ENCODE peak calls at places on chromosomes 1 and 21, in five cellular contexts. One of them, this sample, is unnamed.

GRCh38 chr21:21200939-21201610 is 202.9 kb downstream of the NCAM2 start:
- DNase-seq in ovary: no peak
- DNase-seq in mesenchymal stem cell: peak
- DNase-seq in SW 1271: no peak
- DNase-seq in head of caudate nucleus: no peak
- DNase-seq in this sample: no peak

GRCh38 chr1:205600085-205600484 is 31.7 kb downstream of the ELK4 start:
- DNase-seq in ovary: no peak
- DNase-seq in mesenchymal stem cell: peak
- DNase-seq in SW 1271: no peak
- DNase-seq in head of caudate nucleus: no peak
- DNase-seq in this sample: no peak

GRCh38 chr21:16587141-16587570 is 857.4 kb downstream of the USP25 start:
- DNase-seq in ovary: peak
- DNase-seq in mesenchymal stem cell: no peak
- DNase-seq in SW 1271: no peak
- DNase-seq in head of caudate nucleus: peak
- DNase-seq in this sample: no peak

GRCh38 chr1:10834770-10835412 is 38.4 kb upstream of the CASZ1 start:
- DNase-seq in ovary: no peak
- DNase-seq in mesenchymal stem cell: no peak
- DNase-seq in SW 1271: no peak
- DNase-seq in head of caudate nucleus: no peak
- DNase-seq in this sample: no peak

GRCh38 chr1:4655674-4656532 is 1.5 kb downstream of the AJAP1 start:
- DNase-seq in ovary: peak
- DNase-seq in mesenchymal stem cell: no peak
- DNase-seq in SW 1271: peak
- DNase-seq in head of caudate nucleus: peak
- DNase-seq in this sample: peak

GRCh38 chr1:167249702-167250101 is 29.0 kb downstream of the POU2F1 start:
- DNase-seq in ovary: no peak
- DNase-seq in mesenchymal stem cell: no peak
- DNase-seq in SW 1271: no peak
- DNase-seq in head of caudate nucleus: no peak
- DNase-seq in this sample: no peak

GRCh38 chr1:150931773-150932172 is 5.6 kb downstream of the SETDB1 start:
- DNase-seq in ovary: no peak
- DNase-seq in mesenchymal stem cell: peak
- DNase-seq in SW 1271: no peak
- DNase-seq in head of caudate nucleus: no peak
- DNase-seq in this sample: no peak

GRCh38 chr21:25901580-25901979 is 166.8 kb downstream of the GABPA start:
- DNase-seq in ovary: no peak
- DNase-seq in mesenchymal stem cell: no peak
- DNase-seq in SW 1271: no peak
- DNase-seq in head of caudate nucleus: no peak
- DNase-seq in this sample: no peak

GRCh38 chr1:30807318-30808066 is 49.9 kb upstream of the LAPTM5 start:
- DNase-seq in ovary: peak
- DNase-seq in mesenchymal stem cell: no peak
- DNase-seq in SW 1271: no peak
- DNase-seq in head of caudate nucleus: no peak
- DNase-seq in this sample: no peak

GRCh38 chr1:160114085-160114484 is 1.5 kb upstream of the ATP1A2 start:
- DNase-seq in ovary: no peak
- DNase-seq in mesenchymal stem cell: no peak
- DNase-seq in SW 1271: no peak
- DNase-seq in head of caudate nucleus: no peak
- DNase-seq in this sample: no peak

GRCh38 chr1:18641005-18641941 is 10.6 kb downstream of the PAX7 start:
- DNase-seq in ovary: no peak
- DNase-seq in mesenchymal stem cell: no peak
- DNase-seq in SW 1271: no peak
- DNase-seq in head of caudate nucleus: no peak
- DNase-seq in this sample: no peak

GRCh38 chr1:115790846-115791245 is 22.3 kb upstream of the CASQ2 start:
- DNase-seq in ovary: no peak
- DNase-seq in mesenchymal stem cell: no peak
- DNase-seq in SW 1271: no peak
- DNase-seq in head of caudate nucleus: no peak
- DNase-seq in this sample: no peak

GRCh38 chr1:210257698-210258395 is 25.3 kb downstream of the SERTAD4 start:
- DNase-seq in ovary: no peak
- DNase-seq in mesenchymal stem cell: no peak
- DNase-seq in SW 1271: no peak
- DNase-seq in head of caudate nucleus: no peak
- DNase-seq in this sample: no peak

GRCh38 chr1:144101397-144102050 is 129.7 kb upstream of the FAM72C start:
- DNase-seq in ovary: peak
- DNase-seq in mesenchymal stem cell: no peak
- DNase-seq in SW 1271: no peak
- DNase-seq in head of caudate nucleus: peak
- DNase-seq in this sample: no peak

GRCh38 chr1:65108025-65108692 is 39.8 kb upstream of the AK4 start:
- DNase-seq in ovary: no peak
- DNase-seq in mesenchymal stem cell: no peak
- DNase-seq in SW 1271: no peak
- DNase-seq in head of caudate nucleus: no peak
- DNase-seq in this sample: no peak

GRCh38 chr1:205576805-205577761 is 54.7 kb downstream of the ELK4 start:
- DNase-seq in ovary: no peak
- DNase-seq in mesenchymal stem cell: no peak
- DNase-seq in SW 1271: no peak
- DNase-seq in head of caudate nucleus: no peak
- DNase-seq in this sample: no peak

GRCh38 chr1:32761253-32761877 is 55.8 kb downstream of the YARS1 start:
- DNase-seq in ovary: peak
- DNase-seq in mesenchymal stem cell: peak
- DNase-seq in SW 1271: peak
- DNase-seq in head of caudate nucleus: no peak
- DNase-seq in this sample: peak

GRCh38 chr1:167412072-167412471 is 106.3 kb downstream of the CD247 start:
- DNase-seq in ovary: no peak
- DNase-seq in mesenchymal stem cell: no peak
- DNase-seq in SW 1271: no peak
- DNase-seq in head of caudate nucleus: no peak
- DNase-seq in this sample: no peak

GRCh38 chr21:26795866-26796329 is 49.3 kb downstream of the ADAMTS1 start:
- DNase-seq in ovary: peak
- DNase-seq in mesenchymal stem cell: peak
- DNase-seq in SW 1271: no peak
- DNase-seq in head of caudate nucleus: peak
- DNase-seq in this sample: no peak

GRCh38 chr1:187877220-187877619 is 1048.5 kb downstream of the PLA2G4A start:
- DNase-seq in ovary: no peak
- DNase-seq in mesenchymal stem cell: no peak
- DNase-seq in SW 1271: no peak
- DNase-seq in head of caudate nucleus: no peak
- DNase-seq in this sample: no peak

GRCh38 chr21:16768096-16768495 is 744.7 kb upstream of the CXADR start:
- DNase-seq in ovary: no peak
- DNase-seq in mesenchymal stem cell: no peak
- DNase-seq in SW 1271: no peak
- DNase-seq in head of caudate nucleus: no peak
- DNase-seq in this sample: no peak

GRCh38 chr1:100452641-100453040 is 85.3 kb upstream of the GPR88 start:
- DNase-seq in ovary: no peak
- DNase-seq in mesenchymal stem cell: peak
- DNase-seq in SW 1271: no peak
- DNase-seq in head of caudate nucleus: no peak
- DNase-seq in this sample: no peak

GRCh38 chr1:31683997-31684396 is 19.8 kb downstream of the COL16A1 start:
- DNase-seq in ovary: no peak
- DNase-seq in mesenchymal stem cell: no peak
- DNase-seq in SW 1271: no peak
- DNase-seq in head of caudate nucleus: no peak
- DNase-seq in this sample: peak